ENCODE peak calls at places on chromosome 10, in eight cellular contexts. H, R, K, Y, D, E, J and F are unnamed samples.

GRCh38 chr10:129506101-129506797 is 39.2 kb downstream of the MGMT start:
- DNase-seq in H (no peak), J (no peak), R (no peak), Y (no peak), K (no peak), E (no peak), D (no peak), F (no peak)

GRCh38 chr10:52871191-52871843 is 98.7 kb upstream of the MBL2 start:
- DNase-seq in E (no peak), J (no peak), D (no peak), Y (no peak), R (no peak), K (no peak), H (no peak), F (no peak)

GRCh38 chr10:23358357-23358756 is 13.8 kb upstream of the C10orf67 start:
- DNase-seq in E (no peak), K (no peak), Y (no peak), H (no peak), J (no peak), D (peak), R (no peak), F (no peak)

GRCh38 chr10:113523071-113523470 is 29.8 kb upstream of the HABP2 start:
- DNase-seq in K (no peak), J (no peak), H (no peak), R (no peak), D (no peak), E (no peak), Y (no peak), F (no peak)

GRCh38 chr10:30639946-30640786 is 10.6 kb upstream of the LYZL2 start:
- DNase-seq in R (peak), Y (no peak), E (peak), K (peak), H (peak), J (no peak), D (peak), F (peak)

GRCh38 chr10:122344741-122345258 is 29.7 kb upstream of the PLEKHA1 start:
- DNase-seq in R (peak), E (no peak), H (no peak), D (peak), K (no peak), Y (no peak), J (no peak), F (no peak)

GRCh38 chr10:89151857-89152256 is 55.3 kb downstream of the CH25H start:
- DNase-seq in E (no peak), Y (no peak), D (peak), R (no peak), K (no peak), H (peak), J (no peak), F (no peak)

GRCh38 chr10:86290933-86291615 is 75.5 kb downstream of the GRID1 start:
- DNase-seq in H (no peak), Y (peak), K (no peak), E (no peak), D (no peak), J (no peak), R (no peak), F (no peak)

GRCh38 chr10:60130130-60130579 is 223.8 kb upstream of the CCDC6 start:
- DNase-seq in R (no peak), D (no peak), E (no peak), H (no peak), K (no peak), J (no peak), Y (no peak), F (peak)

GRCh38 chr10:23157691-23158369 is 34.3 kb upstream of the PTF1A start:
- DNase-seq in R (peak), D (peak), E (peak), K (peak), H (peak), J (no peak), Y (peak), F (no peak)

GRCh38 chr10:52752801-52753437 is 19.7 kb downstream of the MBL2 start:
- DNase-seq in R (no peak), K (no peak), J (no peak), E (no peak), H (no peak), Y (no peak), D (no peak), F (no peak)

GRCh38 chr10:113957013-113957412 is 86.7 kb upstream of the ADRB1 start:
- DNase-seq in H (peak), J (no peak), E (no peak), R (no peak), K (peak), D (peak), Y (no peak), F (no peak)

GRCh38 chr10:126502481-126502880 is 114.2 kb upstream of the ADAM12 start:
- DNase-seq in R (no peak), J (no peak), K (no peak), E (no peak), H (no peak), D (no peak), Y (no peak), F (no peak)

GRCh38 chr10:15262036-15262713 is 93.7 kb upstream of the NMT2 start:
- DNase-seq in H (peak), E (peak), Y (peak), J (no peak), K (no peak), D (peak), R (no peak), F (peak)

GRCh38 chr10:79112898-79113431 is 44.2 kb downstream of the ZMIZ1 start:
- DNase-seq in H (peak), K (peak), R (no peak), Y (peak), D (peak), J (no peak), E (peak), F (peak)

GRCh38 chr10:101612086-101612485 is 24.0 kb downstream of the DPCD start:
- DNase-seq in Y (no peak), E (no peak), J (no peak), D (no peak), R (no peak), K (no peak), H (no peak), F (no peak)

GRCh38 chr10:49748006-49748405 is 14.1 kb downstream of the OGDHL start:
- DNase-seq in D (no peak), J (no peak), Y (no peak), K (no peak), R (no peak), E (no peak), H (no peak), F (no peak)

GRCh38 chr10:108788891-108789290 is 1134.4 kb downstream of the XPNPEP1 start:
- DNase-seq in Y (no peak), D (no peak), E (no peak), H (no peak), J (no peak), K (no peak), R (no peak), F (no peak)

GRCh38 chr10:107653832-107654287 is 489.4 kb upstream of the SORCS1 start:
- DNase-seq in K (peak), H (peak), Y (peak), R (peak), E (no peak), J (no peak), D (peak), F (no peak)

GRCh38 chr10:61397175-61397986 is 55.8 kb downstream of the TMEM26 start:
- DNase-seq in K (no peak), R (no peak), H (peak), E (no peak), Y (no peak), D (peak), J (no peak), F (no peak)

GRCh38 chr10:84665883-84666463 is 337.6 kb downstream of the CCSER2 start:
- DNase-seq in J (no peak), H (peak), K (no peak), D (no peak), R (peak), Y (no peak), E (peak), F (peak)

GRCh38 chr10:117662126-117662525 is 119.6 kb downstream of the EMX2 start:
- DNase-seq in E (no peak), Y (no peak), H (no peak), R (no peak), K (no peak), D (no peak), J (no peak), F (no peak)

GRCh38 chr10:44878704-44879530 is 32.2 kb upstream of the TMEM72 start:
- DNase-seq in K (peak), J (peak), E (peak), R (peak), H (peak), D (peak), Y (peak), F (peak)
- TF ChIP-seq CTCF in K (peak), J (peak), E (no peak), R (no peak), H (no peak), D (no peak), Y (no peak), F (no peak)

GRCh38 chr10:48444266-48444665 is 137.8 kb downstream of the MAPK8 start:
- DNase-seq in R (no peak), Y (peak), K (no peak), H (peak), D (peak), J (no peak), E (no peak), F (no peak)
- TF ChIP-seq CTCF in R (no peak), Y (no peak), K (peak), H (peak), D (peak), J (peak), E (peak), F (no peak)

GRCh38 chr10:58347967-58348366 is 13.2 kb downstream of the UBE2D1 start:
- DNase-seq in J (no peak), R (no peak), K (no peak), H (no peak), Y (no peak), D (no peak), E (no peak), F (no peak)

GRCh38 chr10:58350619-58351323 is 16.0 kb downstream of the UBE2D1 start:
- DNase-seq in K (no peak), H (peak), Y (no peak), E (no peak), D (peak), J (no peak), R (no peak), F (no peak)

GRCh38 chr10:58350023-58350422 is 15.2 kb downstream of the UBE2D1 start:
- DNase-seq in K (no peak), E (no peak), J (no peak), H (no peak), D (no peak), Y (no peak), R (no peak), F (no peak)

GRCh38 chr10:58351616-58352578 is 17.1 kb downstream of the UBE2D1 start:
- DNase-seq in K (no peak), Y (no peak), D (no peak), R (no peak), H (no peak), J (no peak), E (no peak), F (no peak)

GRCh38 chr10:58348571-58349033 is 13.8 kb downstream of the UBE2D1 start:
- DNase-seq in K (no peak), R (no peak), H (no peak), Y (no peak), E (no peak), D (no peak), J (no peak), F (no peak)
- TF ChIP-seq CTCF in K (no peak), R (no peak), H (no peak), Y (no peak), E (no peak), D (no peak), J (no peak), F (no peak)

DNA sequence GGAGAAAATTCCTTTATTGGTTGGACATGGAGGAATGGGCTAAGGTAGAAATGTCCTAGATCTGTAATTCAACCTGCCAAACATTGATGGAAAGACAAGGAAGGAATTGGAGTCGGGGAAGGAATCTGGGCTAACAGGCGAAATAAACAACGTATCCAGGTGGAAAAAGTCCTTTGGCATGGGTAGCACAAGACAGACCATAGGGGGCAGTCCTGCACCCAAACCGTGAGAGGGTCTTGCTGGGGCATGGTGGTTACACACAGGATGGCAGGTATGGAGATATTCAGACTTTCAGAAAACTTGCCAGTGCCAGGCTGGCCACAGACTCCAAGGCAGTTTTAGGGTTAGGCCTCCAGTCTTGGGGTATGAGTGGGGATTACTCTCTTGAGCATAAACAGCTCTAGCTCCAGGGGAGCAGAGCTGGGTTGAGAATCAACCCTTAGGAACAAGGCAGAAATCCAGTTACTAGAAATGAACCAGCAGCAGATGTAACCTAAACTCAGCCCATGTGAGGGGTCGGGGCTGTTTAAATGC is 188.6 kb upstream of the GDF10 start:
- DNase-seq in R (no peak), D (no peak), E (no peak), J (no peak), H (no peak), K (no peak), Y (no peak), F (no peak)
- TF ChIP-seq CTCF in R (no peak), D (no peak), E (no peak), J (no peak), H (no peak), K (no peak), Y (no peak), F (no peak)

DNA sequence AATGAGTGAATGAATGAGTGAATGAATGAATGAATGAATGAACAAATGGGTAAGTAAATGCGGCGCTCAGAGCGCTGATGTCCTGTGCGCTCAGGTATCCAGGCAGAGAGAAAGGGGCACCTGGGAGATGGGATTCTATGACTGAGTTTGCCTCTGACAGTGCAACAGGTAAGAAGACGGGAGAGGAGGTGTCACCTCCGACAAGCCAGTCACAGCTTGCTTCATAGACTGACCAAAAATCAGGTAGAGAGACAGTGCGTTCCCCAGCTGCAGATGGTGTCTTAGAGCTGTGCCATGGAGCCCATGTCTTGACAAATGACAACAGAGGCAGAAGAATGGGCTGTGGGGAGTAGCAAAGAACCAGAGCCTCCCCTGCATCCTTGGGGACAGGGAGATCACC is 327.3 kb downstream of the FGFR2 start:
- DNase-seq in E (no peak), D (no peak), Y (no peak), R (no peak), H (no peak), J (no peak), K (no peak), F (no peak)
- TF ChIP-seq CTCF in E (no peak), D (no peak), Y (no peak), R (no peak), H (no peak), J (no peak), K (no peak), F (no peak)

GRCh38 chr10:72736881-72737280 is 44.9 kb downstream of the MCU start:
- DNase-seq in K (no peak), J (no peak), H (no peak), E (no peak), R (no peak), Y (no peak), D (peak), F (no peak)

GRCh38 chr10:72735288-72735926 is 43.5 kb downstream of the MCU start:
- DNase-seq in R (no peak), H (no peak), E (no peak), K (no peak), D (no peak), Y (no peak), J (no peak), F (no peak)

GRCh38 chr10:72738476-72738875 is 46.5 kb downstream of the MCU start:
- DNase-seq in H (no peak), K (no peak), R (no peak), D (no peak), Y (no peak), J (no peak), E (no peak), F (no peak)

GRCh38 chr10:72733989-72734388 is 42.0 kb downstream of the MCU start:
- DNase-seq in J (no peak), K (no peak), D (no peak), Y (no peak), R (no peak), H (no peak), E (no peak), F (no peak)

DNA sequence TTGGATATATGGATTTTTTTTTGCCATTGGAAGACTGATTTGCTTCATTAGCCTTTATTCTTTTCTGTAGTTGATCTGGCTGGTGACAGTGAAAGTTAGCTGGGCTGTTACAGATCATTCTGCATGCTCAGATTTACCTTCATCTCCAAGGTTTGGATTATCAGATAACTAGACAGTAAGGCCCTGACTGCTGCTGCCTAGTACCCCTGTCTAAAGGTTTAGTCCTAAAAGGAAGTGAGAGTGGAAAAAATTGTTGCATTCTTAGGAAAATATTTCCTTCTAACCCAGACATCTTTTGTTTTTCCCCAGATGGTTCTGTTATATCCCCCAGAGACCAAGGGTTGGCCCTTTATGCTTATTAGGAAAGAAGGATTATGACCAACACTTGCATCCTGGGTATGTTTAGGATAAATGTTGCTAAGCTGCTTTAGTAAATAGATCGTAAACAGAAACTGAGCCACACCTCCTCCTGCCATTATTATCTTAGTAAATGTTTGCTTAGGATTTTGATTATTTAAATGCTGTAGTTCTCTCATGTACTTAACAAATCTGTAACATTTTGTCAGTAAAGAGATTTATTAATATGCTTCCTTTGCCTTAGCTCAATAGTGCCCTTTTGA is 44.3 kb downstream of the MCU start:
- DNase-seq in K (no peak), E (peak), J (no peak), D (peak), H (peak), R (no peak), Y (no peak), F (peak)
- TF ChIP-seq CTCF in K (no peak), E (no peak), J (no peak), D (no peak), H (no peak), R (no peak), Y (no peak), F (no peak)

DNA sequence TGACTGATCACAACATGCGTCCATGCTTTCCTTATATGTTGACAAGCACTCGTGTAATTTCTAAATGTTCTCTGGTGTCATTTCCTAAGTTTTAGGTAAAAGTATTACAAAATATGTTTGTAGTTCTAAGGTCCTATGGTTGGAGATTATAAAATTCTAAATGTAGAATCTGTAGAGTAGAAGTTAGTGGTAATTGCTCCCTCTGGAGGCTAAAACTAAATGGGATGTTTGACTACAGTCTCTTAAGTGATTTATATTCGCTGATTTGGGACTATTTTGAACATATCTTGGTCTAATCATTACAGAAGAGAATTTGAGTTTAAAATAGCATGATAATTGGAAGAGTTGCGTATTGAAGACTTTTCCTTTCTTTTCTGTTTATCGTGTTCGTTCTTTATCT is 74.1 kb downstream of the ZMYND11 start:
- DNase-seq in D (peak), K (no peak), J (no peak), E (no peak), Y (no peak), H (peak), R (no peak), F (no peak)
- TF ChIP-seq CTCF in D (peak), K (peak), J (no peak), E (peak), Y (no peak), H (peak), R (no peak), F (no peak)